ENCODE peak calls at places on chromosome 14, in five cellular contexts. E, K, Q, V and G are unnamed samples.

GRCh38 chr14:100027771-100028490 is 37.3 kb upstream of the EVL start:
- DNase-seq in Q (no peak), V (no peak), E (no peak), K (no peak), G (no peak)

GRCh38 chr14:23449314-23449713 is 13.9 kb upstream of the MYH7 start:
- DNase-seq in V (no peak), Q (no peak), E (no peak), K (no peak), G (no peak)

GRCh38 chr14:79949906-79950305 is 261.4 kb downstream of the DIO2 start:
- DNase-seq in Q (no peak), V (no peak), E (no peak), K (no peak), G (peak)

GRCh38 chr14:101064121-101064661 is 160.7 kb upstream of the RTL1 start:
- DNase-seq in E (no peak), Q (no peak), V (no peak), K (no peak), G (no peak)

GRCh38 chr14:55749201-55749812 is 169.3 kb downstream of the KTN1 start:
- DNase-seq in V (no peak), Q (peak), K (peak), E (no peak), G (peak)

GRCh38 chr14:90632868-90633267 is 183.4 kb downstream of the TTC7B start:
- DNase-seq in V (no peak), E (no peak), Q (no peak), K (no peak), G (no peak)

GRCh38 chr14:104294983-104295680 is 156.7 kb downstream of the KIF26A start:
- DNase-seq in Q (no peak), V (no peak), K (no peak), E (peak), G (no peak)

GRCh38 chr14:83269583-83269982 is 1735.9 kb upstream of the SEL1L start:
- DNase-seq in V (no peak), Q (no peak), K (no peak), E (no peak), G (no peak)

GRCh38 chr14:73736842-73737241 is 22.7 kb upstream of the PNMA1 start:
- DNase-seq in Q (no peak), E (no peak), V (no peak), K (no peak), G (no peak)

GRCh38 chr14:105853089-105853906 is 326.9 kb downstream of the TMEM121 start:
- DNase-seq in K (no peak), E (no peak), Q (no peak), V (no peak), G (no peak)

GRCh38 chr14:54562334-54562733 is 4.6 kb upstream of the SAMD4A start:
- DNase-seq in E (no peak), V (no peak), K (peak), Q (no peak), G (peak)

GRCh38 chr14:65222434-65222833 is 120.1 kb upstream of the MAX start:
- DNase-seq in V (peak), Q (peak), E (no peak), K (peak), G (peak)

GRCh38 chr14:24312736-24313507 is 1.6 kb downstream of the LTB4R start:
- DNase-seq in E (peak), V (peak), K (no peak), Q (no peak), G (no peak)

GRCh38 chr14:27253946-27254345 is 656.1 kb upstream of the NOVA1 start:
- DNase-seq in Q (no peak), K (no peak), V (no peak), E (no peak), G (no peak)

GRCh38 chr14:22561661-22562579 is 27.1 kb downstream of the DAD1 start:
- DNase-seq in Q (no peak), V (peak), E (no peak), K (no peak), G (no peak)

GRCh38 chr14:34043627-34044372 is 92.9 kb upstream of the EGLN3 start:
- DNase-seq in E (peak), K (no peak), V (no peak), Q (peak), G (no peak)

GRCh38 chr14:80946797-80947196 is 5.3 kb upstream of the CEP128 start:
- DNase-seq in E (no peak), K (no peak), V (no peak), Q (no peak), G (no peak)

GRCh38 chr14:104293231-104293841 is 154.9 kb downstream of the KIF26A start:
- DNase-seq in K (no peak), E (peak), Q (peak), V (no peak), G (no peak)

GRCh38 chr14:77316872-77317271 is 3.8 kb downstream of the POMT2 start:
- DNase-seq in V (no peak), K (peak), Q (peak), E (no peak), G (no peak)

GRCh38 chr14:33432407-33433023 is 493.8 kb downstream of the NPAS3 start:
- DNase-seq in E (no peak), Q (peak), K (peak), V (no peak), G (peak)